ENCODE peak calls at places on chromosome 5, in five cellular contexts. One of them, this sample, is unnamed.
A peak's percentile ranks its signal among the peaks of the same experiment; 100 is the strongest.

GRCh38 chr5:10648806-10649517 is 85.1 kb downstream of the ANKRD33B start:
- DNase-seq in NT2/D1: no peak
- DNase-seq in GM12878: no peak
- DNase-seq in HepG2: no peak
- DNase-seq in H1: no peak
- DNase-seq in this sample: no peak

GRCh38 chr5:119840175-119840574 is 210.8 kb downstream of the FAM170A start:
- DNase-seq in NT2/D1: no peak
- DNase-seq in GM12878: no peak
- DNase-seq in HepG2: no peak
- DNase-seq in H1: no peak
- DNase-seq in this sample: no peak

GRCh38 chr5:31809037-31809910 is 170.3 kb downstream of the PDZD2 start:
- DNase-seq in NT2/D1: peak; percentile 54
- DNase-seq in GM12878: no peak
- DNase-seq in HepG2: peak; percentile 52
- DNase-seq in H1: peak; percentile 75
- DNase-seq in this sample: peak; percentile 79

GRCh38 chr5:83927140-83927733 is 206.6 kb upstream of the HAPLN1 start:
- DNase-seq in NT2/D1: peak; percentile 51
- DNase-seq in GM12878: no peak
- DNase-seq in HepG2: peak; percentile 41
- DNase-seq in H1: peak; percentile 98
- DNase-seq in this sample: peak; percentile 61

GRCh38 chr5:39092581-39093350 is 18.6 kb upstream of the RICTOR start:
- DNase-seq in NT2/D1: no peak
- DNase-seq in GM12878: no peak
- DNase-seq in HepG2: no peak
- DNase-seq in H1: no peak
- DNase-seq in this sample: no peak

GRCh38 chr5:101143526-101143925 is 240.4 kb upstream of the ST8SIA4 start:
- DNase-seq in NT2/D1: no peak
- DNase-seq in GM12878: no peak
- DNase-seq in HepG2: no peak
- DNase-seq in H1: no peak
- DNase-seq in this sample: no peak

GRCh38 chr5:141855265-141856029 is 22.8 kb downstream of the PCDH1 start:
- DNase-seq in NT2/D1: no peak
- DNase-seq in GM12878: no peak
- DNase-seq in HepG2: no peak
- DNase-seq in H1: no peak
- DNase-seq in this sample: no peak

GRCh38 chr5:150960791-150961396 is 56.1 kb upstream of the ZNF300 start:
- DNase-seq in NT2/D1: peak; percentile 1
- DNase-seq in GM12878: no peak
- DNase-seq in HepG2: no peak
- DNase-seq in H1: no peak
- DNase-seq in this sample: no peak

GRCh38 chr5:157359350-157359910 is 93.5 kb downstream of the CYFIP2 start:
- DNase-seq in NT2/D1: no peak
- DNase-seq in GM12878: no peak
- DNase-seq in HepG2: no peak
- DNase-seq in H1: no peak
- DNase-seq in this sample: no peak

GRCh38 chr5:40409600-40409999 is 270.1 kb upstream of the PTGER4 start:
- DNase-seq in NT2/D1: no peak
- DNase-seq in GM12878: no peak
- DNase-seq in HepG2: no peak
- DNase-seq in H1: no peak
- DNase-seq in this sample: no peak

GRCh38 chr5:55731848-55732247 is 6.0 kb upstream of the DDX4 start:
- DNase-seq in NT2/D1: no peak
- DNase-seq in GM12878: no peak
- DNase-seq in HepG2: no peak
- DNase-seq in H1: no peak
- DNase-seq in this sample: no peak

GRCh38 chr5:13566903-13567339 is 377.6 kb downstream of the DNAH5 start:
- DNase-seq in NT2/D1: no peak
- DNase-seq in GM12878: no peak
- DNase-seq in HepG2: no peak
- DNase-seq in H1: no peak
- DNase-seq in this sample: no peak

GRCh38 chr5:13572188-13572587 is 372.3 kb downstream of the DNAH5 start:
- DNase-seq in NT2/D1: no peak
- DNase-seq in GM12878: no peak
- DNase-seq in HepG2: no peak
- DNase-seq in H1: no peak
- DNase-seq in this sample: no peak

GRCh38 chr5:13569088-13569715 is 375.3 kb downstream of the DNAH5 start:
- DNase-seq in NT2/D1: no peak
- DNase-seq in GM12878: no peak
- DNase-seq in HepG2: no peak
- DNase-seq in H1: no peak
- DNase-seq in this sample: no peak

GRCh38 chr5:13567819-13568218 is 376.7 kb downstream of the DNAH5 start:
- DNase-seq in NT2/D1: no peak
- DNase-seq in GM12878: no peak
- DNase-seq in HepG2: no peak
- DNase-seq in H1: no peak
- DNase-seq in this sample: no peak
- TF ChIP-seq SUZ12 in NT2/D1: no peak
- TF ChIP-seq SUZ12 in GM12878: no peak
- TF ChIP-seq SUZ12 in HepG2: no peak
- TF ChIP-seq SUZ12 in H1: no peak
- TF ChIP-seq SUZ12 in this sample: no peak

GRCh38 chr5:134328619-134329018 is 38.4 kb downstream of the CDKL3 start:
- DNase-seq in NT2/D1: no peak
- DNase-seq in GM12878: no peak
- DNase-seq in HepG2: no peak
- DNase-seq in H1: no peak
- DNase-seq in this sample: no peak
- TF ChIP-seq SUZ12 in NT2/D1: no peak
- TF ChIP-seq SUZ12 in GM12878: no peak
- TF ChIP-seq SUZ12 in HepG2: no peak
- TF ChIP-seq SUZ12 in H1: no peak
- TF ChIP-seq SUZ12 in this sample: no peak

DNA sequence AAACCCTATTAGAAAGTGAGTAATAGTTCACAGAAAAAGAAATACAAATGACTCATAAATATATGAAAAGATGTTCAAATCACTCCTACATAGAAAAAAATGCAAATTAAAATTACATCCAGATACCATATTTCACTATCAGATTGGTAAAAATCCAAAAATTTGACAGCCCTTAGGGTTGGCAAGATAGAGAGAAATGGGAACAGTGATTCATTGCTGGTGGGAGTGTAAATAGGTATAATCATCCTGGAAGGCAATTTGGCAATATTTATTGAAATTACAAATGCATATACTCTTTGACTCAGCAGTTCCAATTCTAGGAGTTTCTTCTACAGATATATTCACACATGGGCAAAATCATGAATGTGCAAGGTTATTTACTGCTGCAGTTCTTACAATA is 273.5 kb downstream of the NR2F1-AS1 start:
- DNase-seq in NT2/D1: no peak
- DNase-seq in GM12878: no peak
- DNase-seq in HepG2: no peak
- DNase-seq in H1: no peak
- DNase-seq in this sample: no peak
- TF ChIP-seq SUZ12 in NT2/D1: no peak
- TF ChIP-seq SUZ12 in GM12878: no peak
- TF ChIP-seq SUZ12 in HepG2: no peak
- TF ChIP-seq SUZ12 in H1: no peak
- TF ChIP-seq SUZ12 in this sample: no peak

GRCh38 chr5:65032250-65032649 is 263.5 kb downstream of the CWC27 start:
- DNase-seq in NT2/D1: no peak
- DNase-seq in GM12878: no peak
- DNase-seq in HepG2: no peak
- DNase-seq in H1: no peak
- DNase-seq in this sample: no peak

GRCh38 chr5:65029178-65029577 is 260.4 kb downstream of the CWC27 start:
- DNase-seq in NT2/D1: no peak
- DNase-seq in GM12878: no peak
- DNase-seq in HepG2: no peak
- DNase-seq in H1: no peak
- DNase-seq in this sample: no peak

GRCh38 chr5:65027149-65027548 is 258.4 kb downstream of the CWC27 start:
- DNase-seq in NT2/D1: no peak
- DNase-seq in GM12878: no peak
- DNase-seq in HepG2: no peak
- DNase-seq in H1: no peak
- DNase-seq in this sample: no peak

GRCh38 chr5:65034029-65034781 is 265.5 kb downstream of the CWC27 start:
- DNase-seq in NT2/D1: no peak
- DNase-seq in GM12878: no peak
- DNase-seq in HepG2: peak; percentile 22
- DNase-seq in H1: no peak
- DNase-seq in this sample: no peak

GRCh38 chr5:65030056-65030455 is 261.3 kb downstream of the CWC27 start:
- DNase-seq in NT2/D1: no peak
- DNase-seq in GM12878: no peak
- DNase-seq in HepG2: no peak
- DNase-seq in H1: no peak
- DNase-seq in this sample: no peak
- TF ChIP-seq SUZ12 in NT2/D1: no peak
- TF ChIP-seq SUZ12 in GM12878: no peak
- TF ChIP-seq SUZ12 in HepG2: no peak
- TF ChIP-seq SUZ12 in H1: no peak
- TF ChIP-seq SUZ12 in this sample: no peak